ENCODE peak calls at places on chromosome 1, in ten cellular contexts. B is natural killer cell; J is AG08395; S is posterior cingulate gyrus; D is GM23248; G is thoracic aorta; U is activated CD8-positive, alpha-beta memory T cell treated with anti-CD3 and anti-CD28 coated beads for 24 hours; M is cardiac muscle cell; A is H9; Z is AG09309. R is an unnamed sample.

GRCh38 chr1:229884765-229885164 is 182.3 kb upstream of the GALNT2 start:
- DNase-seq in S (peak; percentile 75), M (no peak), U (peak; percentile 56), B (no peak), J (no peak), Z (no peak), A (peak; percentile 24), D (no peak), G (no peak), R (no peak)

GRCh38 chr1:225871374-225872074 is 10.7 kb downstream of the TMEM63A start:
- DNase-seq in A (no peak), G (no peak), B (no peak), D (peak; percentile 23), J (no peak), S (peak; percentile 43), U (no peak), M (no peak), Z (no peak), R (no peak)

GRCh38 chr1:3465935-3466321 is 11.5 kb downstream of the ARHGEF16 start:
- DNase-seq in M (no peak), Z (no peak), S (peak; percentile 80), D (no peak), J (no peak), B (no peak), G (no peak), A (no peak), U (no peak), R (no peak)

GRCh38 chr1:30613188-30613587 is 110.2 kb downstream of the MATN1 start:
- DNase-seq in J (peak; percentile 20), D (peak; percentile 58), S (no peak), Z (no peak), U (peak; percentile 9), G (no peak), M (no peak), B (no peak), A (no peak), R (peak; percentile 28)

GRCh38 chr1:154969741-154970452 is 650 bp downstream of the SHC1 start:
- DNase-seq in G (no peak), D (peak; percentile 36), Z (no peak), M (no peak), U (no peak), J (no peak), S (peak; percentile 78), B (no peak), A (no peak), R (no peak)

GRCh38 chr1:28002600-28002999 is 42.8 kb downstream of the XKR8 start:
- DNase-seq in A (no peak), S (no peak), J (no peak), B (no peak), U (no peak), G (no peak), M (no peak), D (no peak), Z (no peak), R (no peak)

GRCh38 chr1:16032388-16033100 is 10.7 kb downstream of the CLCNKA start:
- DNase-seq in D (peak; percentile 96), M (peak; percentile 90), S (peak; percentile 95), A (peak; percentile 98), Z (peak; percentile 35), J (peak; percentile 96), U (peak; percentile 80), G (peak; percentile 69), B (peak; percentile 37), R (peak; percentile 56)

GRCh38 chr1:198267921-198268320 is 111.1 kb downstream of the NEK7 start:
- DNase-seq in G (no peak), D (peak; percentile 60), M (peak; percentile 79), J (peak; percentile 15), A (no peak), B (no peak), S (no peak), U (no peak), Z (no peak), R (peak; percentile 28)

GRCh38 chr1:33314371-33314893 is 6.5 kb downstream of the A3GALT2 start:
- DNase-seq in U (no peak), A (no peak), S (no peak), M (no peak), B (no peak), J (no peak), Z (no peak), D (no peak), G (no peak), R (no peak)

GRCh38 chr1:155081472-155082300 is 3.0 kb downstream of the EFNA3 start:
- DNase-seq in U (no peak), S (peak; percentile 85), D (peak; percentile 40), A (no peak), J (no peak), Z (no peak), B (no peak), G (no peak), M (no peak), R (no peak)

GRCh38 chr1:21869620-21870121 is 57.6 kb downstream of the LDLRAD2 start:
- DNase-seq in S (peak; percentile 95), U (no peak), J (peak; percentile 98), D (peak; percentile 95), Z (peak; percentile 57), B (no peak), G (peak; percentile 92), M (peak; percentile 84), A (no peak), R (peak; percentile 73)

GRCh38 chr1:58932820-58933598 is 149.2 kb upstream of the JUN start:
- DNase-seq in Z (peak; percentile 66), S (no peak), J (peak; percentile 86), B (no peak), U (no peak), M (peak; percentile 79), A (no peak), D (peak; percentile 91), G (no peak), R (peak; percentile 50)

GRCh38 chr1:64624446-64624766 is 120.5 kb upstream of the RAVER2 start:
- DNase-seq in J (peak; percentile 61), M (peak; percentile 38), D (peak; percentile 57), B (no peak), U (no peak), Z (peak; percentile 17), G (no peak), A (no peak), S (no peak), R (peak; percentile 39)

GRCh38 chr1:100972185-100972584 is 53.4 kb downstream of the DPH5 start:
- DNase-seq in U (no peak), D (no peak), A (no peak), Z (no peak), G (no peak), M (no peak), J (no peak), S (no peak), B (no peak), R (no peak)

GRCh38 chr1:47249755-47250154 is 17.7 kb upstream of the TAL1 start:
- DNase-seq in B (no peak), G (no peak), Z (no peak), M (no peak), A (no peak), D (no peak), S (no peak), U (no peak), J (no peak), R (no peak)

GRCh38 chr1:7646164-7646563 is 124.9 kb upstream of the VAMP3 start:
- DNase-seq in S (no peak), M (no peak), U (no peak), A (no peak), G (no peak), J (no peak), B (no peak), Z (no peak), D (no peak), R (no peak)

GRCh38 chr1:144551107-144551542 is 41.6 kb upstream of the PPIAL4F start:
- DNase-seq in Z (no peak), U (peak; percentile 75), B (no peak), S (peak; percentile 73), A (no peak), G (no peak), M (no peak), J (no peak), D (no peak), R (no peak)

GRCh38 chr1:110450928-110451327 is at the start of gene PROK1:
- DNase-seq in U (no peak), M (no peak), A (no peak), D (no peak), Z (no peak), G (no peak), B (no peak), J (no peak), S (peak; percentile 49), R (no peak)

GRCh38 chr1:47582891-47583608 is 145.2 kb downstream of the FOXD2 start:
- DNase-seq in B (no peak), D (no peak), G (no peak), Z (no peak), M (no peak), S (peak; percentile 43), U (peak; percentile 37), J (no peak), A (peak; percentile 28), R (no peak)

GRCh38 chr1:170967042-170967910 is 31.9 kb downstream of the MROH9 start:
- DNase-seq in A (no peak), G (no peak), M (peak; percentile 69), D (peak; percentile 79), S (no peak), Z (peak; percentile 29), U (no peak), J (peak; percentile 54), B (no peak), R (peak; percentile 36)

GRCh38 chr1:12173631-12174121 is 6.9 kb downstream of the TNFRSF1B start:
- DNase-seq in M (peak; percentile 30), G (no peak), U (peak; percentile 91), B (peak; percentile 97), J (no peak), Z (no peak), S (no peak), D (no peak), A (no peak), R (no peak)

GRCh38 chr1:43358121-43358745 is 548 bp upstream of the CDC20 start:
- DNase-seq in S (no peak), J (peak; percentile 24), D (peak; percentile 58), M (no peak), B (no peak), U (no peak), Z (no peak), A (peak; percentile 58), G (no peak), R (no peak)

GRCh38 chr1:168202941-168203654 is 22.7 kb upstream of the SFT2D2 start:
- DNase-seq in J (peak; percentile 96), B (no peak), A (no peak), U (no peak), G (no peak), M (peak; percentile 95), Z (peak; percentile 93), D (peak; percentile 89), S (no peak), R (peak; percentile 73)

GRCh38 chr1:914891-915280 is 8.8 kb upstream of the SAMD11 start:
- DNase-seq in D (no peak), S (peak; percentile 58), M (no peak), G (no peak), B (no peak), U (no peak), A (no peak), J (no peak), Z (no peak), R (no peak)

GRCh38 chr1:178310685-178311105 is 186.1 kb downstream of the CLEC20A start:
- DNase-seq in D (peak; percentile 88), S (no peak), J (peak; percentile 83), Z (peak; percentile 65), G (no peak), U (no peak), B (no peak), A (no peak), M (peak; percentile 86), R (peak; percentile 76)

GRCh38 chr1:163570061-163570460 is 248.3 kb downstream of the NUF2 start:
- DNase-seq in G (no peak), D (no peak), S (no peak), U (no peak), B (no peak), Z (no peak), A (no peak), M (no peak), J (no peak), R (no peak)

GRCh38 chr1:209390764-209391163 is 192.8 kb upstream of the CAMK1G start:
- DNase-seq in Z (no peak), J (no peak), D (no peak), S (no peak), U (no peak), B (no peak), G (no peak), M (no peak), A (no peak), R (no peak)

GRCh38 chr1:10640843-10641553 is 155.4 kb downstream of the CASZ1 start:
- DNase-seq in M (no peak), G (no peak), B (no peak), Z (no peak), U (no peak), D (no peak), A (no peak), S (peak; percentile 80), J (no peak), R (no peak)